ENCODE peak calls at places on chromosomes 6 and 20, in six cellular contexts. E, K, B, N, S and D are unnamed samples.
A peak's percentile ranks its signal among the peaks of the same experiment; 100 is the strongest.

GRCh38 chr6:32940656-32941411 is at the start of gene HLA-DMB:
- DNase-seq in E (peak; percentile 72), K (peak; percentile 29), B (peak; percentile 73), N (peak; percentile 86), S (peak; percentile 97), D (no peak)

GRCh38 chr6:122953766-122954165 is 42.3 kb upstream of the CLVS2 start:
- DNase-seq in E (no peak), K (no peak), B (no peak), N (no peak), S (no peak), D (no peak)

GRCh38 chr6:116392158-116393032 is 21.6 kb downstream of the DSE start:
- DNase-seq in E (no peak), K (no peak), B (no peak), N (no peak), S (no peak), D (no peak)

GRCh38 chr6:119237177-119237715 is 112.3 kb downstream of the MAN1A1 start:
- DNase-seq in E (no peak), K (no peak), B (no peak), N (no peak), S (no peak), D (no peak)

GRCh38 chr6:166950443-166950821 is 5.9 kb downstream of the RNASET2 start:
- DNase-seq in E (no peak), K (no peak), B (no peak), N (no peak), S (no peak), D (no peak)

GRCh38 chr6:105726902-105727655 is 324.2 kb upstream of the PREP start:
- DNase-seq in E (no peak), K (peak; percentile 15), B (no peak), N (no peak), S (no peak), D (no peak)

GRCh38 chr6:44367686-44368085 is 19.8 kb upstream of the CDC5L start:
- DNase-seq in E (no peak), K (no peak), B (no peak), N (no peak), S (no peak), D (no peak)

GRCh38 chr20:6868864-6869263 is 101.4 kb downstream of the BMP2 start:
- DNase-seq in E (no peak), K (no peak), B (no peak), N (no peak), S (no peak), D (no peak)

GRCh38 chr20:58569211-58570125 is 54.3 kb upstream of the APCDD1L start:
- DNase-seq in E (no peak), K (no peak), B (no peak), N (no peak), S (no peak), D (no peak)

GRCh38 chr20:20761302-20761701 is 48.9 kb upstream of the RALGAPA2 start:
- DNase-seq in E (no peak), K (no peak), B (no peak), N (no peak), S (no peak), D (no peak)

GRCh38 chr6:16168858-16169257 is 40.0 kb downstream of the MYLIP start:
- DNase-seq in E (no peak), K (no peak), B (no peak), N (no peak), S (peak; percentile 32), D (no peak)

GRCh38 chr6:152378154-152378553 is 259.0 kb downstream of the SYNE1 start:
- DNase-seq in E (peak; percentile 70), K (no peak), B (no peak), N (no peak), S (no peak), D (no peak)

GRCh38 chr6:29760328-29760727 is 37.1 kb downstream of the HLA-F start:
- DNase-seq in E (no peak), K (no peak), B (no peak), N (no peak), S (no peak), D (no peak)

GRCh38 chr20:35866446-35867202 is 87.7 kb downstream of the SCAND1 start:
- DNase-seq in E (peak; percentile 54), K (no peak), B (no peak), N (no peak), S (no peak), D (no peak)

GRCh38 chr20:36975085-36975829 is 23.7 kb upstream of the SAMHD1 start:
- DNase-seq in E (no peak), K (no peak), B (no peak), N (no peak), S (no peak), D (no peak)

GRCh38 chr20:2874456-2874855 is 1.2 kb downstream of the PTPRA start:
- DNase-seq in E (peak; percentile 4), K (no peak), B (no peak), N (no peak), S (no peak), D (no peak)

GRCh38 chr6:144599615-144600014 is 314.5 kb downstream of the UTRN start:
- DNase-seq in E (no peak), K (no peak), B (no peak), N (no peak), S (no peak), D (no peak)

GRCh38 chr6:85498596-85499258 is 48.8 kb downstream of the NT5E start:
- DNase-seq in E (no peak), K (no peak), B (no peak), N (no peak), S (no peak), D (no peak)

GRCh38 chr6:132218063-132218696 is 183.1 kb downstream of the MOXD1 start:
- DNase-seq in E (peak; percentile 22), K (peak; percentile 23), B (no peak), N (no peak), S (no peak), D (no peak)

DNA sequence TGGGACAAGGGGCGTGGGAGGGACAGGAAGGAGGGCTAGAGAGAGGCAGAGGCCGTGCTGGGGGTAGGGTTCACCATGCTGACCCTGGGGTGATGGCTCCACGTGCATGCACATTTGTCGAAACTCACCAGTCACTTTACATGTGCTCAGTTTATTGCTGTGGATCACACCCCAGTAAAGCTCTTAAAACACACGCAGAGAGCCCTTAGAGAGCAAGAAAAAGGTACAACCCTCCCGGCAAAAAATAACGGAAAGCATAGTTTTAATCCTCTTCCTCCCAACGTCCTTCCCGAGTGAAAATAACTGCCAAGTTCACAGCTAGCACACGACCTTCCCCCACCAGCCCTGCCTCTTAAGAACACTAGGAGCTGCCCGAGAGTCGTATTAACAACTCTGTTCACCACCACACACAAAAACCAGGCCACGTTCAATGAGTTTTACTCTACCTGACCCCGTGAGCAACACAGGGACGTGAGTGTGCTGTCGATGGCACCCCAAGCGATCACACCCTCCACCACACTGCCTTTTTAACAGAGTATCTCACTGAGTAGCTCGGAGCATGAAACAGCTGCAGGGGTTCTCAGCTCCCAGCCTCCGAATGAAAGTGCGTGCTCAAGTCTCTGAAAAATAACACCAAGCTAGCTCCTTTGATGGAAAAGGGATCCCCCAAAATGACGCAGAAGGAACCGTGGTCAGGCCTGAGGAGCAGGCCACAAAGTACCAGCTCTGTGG is 39.7 kb downstream of the TAF4 start:
- DNase-seq in E (peak; percentile 65), K (peak; percentile 20), B (peak; percentile 64), N (peak; percentile 63), S (no peak), D (no peak)
- TF ChIP-seq CTCF in E (peak; percentile 67), K (peak; percentile 78), B (peak; percentile 74), N (peak; percentile 76), S (no peak), D (peak; percentile 74)

DNA sequence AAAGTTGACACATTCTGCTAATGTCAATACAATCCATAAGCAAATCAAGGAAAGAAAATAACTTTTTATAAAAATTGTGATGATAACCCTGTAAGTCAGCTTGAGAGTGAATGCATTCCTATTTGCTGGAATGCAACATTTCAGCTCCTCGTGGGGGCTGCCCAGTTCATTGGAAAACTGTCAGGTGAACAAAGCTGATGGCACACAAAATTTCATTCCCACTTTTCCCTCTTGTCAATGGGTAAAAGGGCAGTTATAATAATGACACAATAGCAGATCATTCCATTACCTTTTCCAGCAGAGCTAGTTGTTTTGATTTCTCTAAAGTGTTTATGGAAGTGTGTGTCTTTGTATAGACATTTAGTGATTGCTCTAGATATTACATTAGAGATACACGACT is 1124.6 kb upstream of the MAP3K7 start:
- DNase-seq in E (no peak), K (no peak), B (no peak), N (no peak), S (no peak), D (no peak)
- TF ChIP-seq CTCF in E (no peak), K (no peak), B (no peak), N (no peak), S (no peak), D (no peak)

GRCh38 chr6:163672710-163673109 is 258.2 kb downstream of the QKI start:
- DNase-seq in E (no peak), K (no peak), B (no peak), N (no peak), S (no peak), D (no peak)
- TF ChIP-seq CTCF in E (no peak), K (no peak), B (no peak), N (no peak), S (no peak), D (no peak)

DNA sequence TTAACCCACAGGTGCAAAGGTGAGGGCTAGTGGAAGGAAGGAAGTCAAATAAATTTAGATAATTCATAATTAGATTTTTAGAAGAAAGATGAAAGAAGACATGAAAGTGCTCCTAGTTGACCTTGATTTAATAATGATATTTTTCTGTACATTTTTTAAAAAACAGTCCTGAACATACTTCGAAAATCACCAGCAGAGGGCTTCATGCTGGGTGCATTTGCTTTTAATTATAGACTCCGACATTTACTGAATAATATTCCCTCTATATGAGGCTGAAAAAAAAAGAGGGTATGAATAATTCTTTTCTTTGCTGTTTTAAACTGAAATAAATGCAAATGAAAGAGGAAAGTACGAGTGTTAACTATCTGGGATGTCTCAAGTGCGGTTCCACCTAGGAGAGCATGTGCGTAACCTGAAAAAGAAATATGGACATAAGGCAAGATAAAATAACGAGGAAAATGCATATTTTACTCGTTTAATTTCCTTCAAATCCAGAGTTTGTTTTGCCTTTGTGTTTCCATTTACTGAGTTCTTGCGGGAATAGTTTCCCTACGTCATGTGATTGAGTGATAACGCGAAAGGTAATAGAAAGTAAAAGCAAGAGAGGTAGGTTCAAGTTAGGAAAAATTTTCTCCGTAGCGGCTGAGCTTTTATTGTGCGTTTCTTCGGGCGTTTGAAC is 3.1 kb upstream of the TFAP2B start:
- DNase-seq in E (peak; percentile 15), K (no peak), B (no peak), N (no peak), S (no peak), D (no peak)
- TF ChIP-seq CTCF in E (peak; percentile 50), K (peak; percentile 54), B (no peak), N (no peak), S (peak; percentile 24), D (no peak)

DNA sequence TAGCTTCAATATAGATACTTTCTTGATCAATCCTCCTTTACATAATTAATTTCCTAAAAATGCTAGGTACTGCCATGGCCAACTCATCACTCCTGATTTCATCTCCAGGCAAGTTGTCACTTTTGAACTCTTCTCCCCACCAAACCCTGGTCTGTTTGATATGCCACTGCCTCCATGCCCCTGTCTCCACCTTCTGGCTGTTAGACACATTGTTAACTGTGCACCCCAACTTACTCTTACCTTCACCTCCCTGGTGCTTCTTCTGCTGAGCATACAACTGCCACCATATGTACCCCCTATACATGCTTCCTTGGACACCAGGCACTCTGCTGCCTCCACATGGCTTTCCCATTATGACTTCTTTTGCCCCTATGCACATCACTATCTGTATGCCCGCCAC is 21.8 kb upstream of the AIG1 start:
- DNase-seq in E (no peak), K (no peak), B (no peak), N (no peak), S (no peak), D (no peak)
- TF ChIP-seq CTCF in E (no peak), K (no peak), B (no peak), N (no peak), S (peak; percentile 28), D (no peak)